ENCODE peak calls at places on chromosomes 6 and 20, in five cellular contexts. One of them, this sample, is unnamed.

GRCh38 chr20:55116598-55116997 is 641.2 kb downstream of the DOK5 start:
- DNase-seq in K562: no peak
- DNase-seq in A549: no peak
- DNase-seq in GM12878: peak
- DNase-seq in HepG2: no peak
- DNase-seq in this sample: no peak

GRCh38 chr20:23114448-23114847 is 28.3 kb upstream of the CD93 start:
- DNase-seq in HepG2: no peak
- DNase-seq in GM12878: no peak
- DNase-seq in K562: no peak
- DNase-seq in A549: no peak
- DNase-seq in this sample: no peak

GRCh38 chr6:149861603-149862423 is 2.3 kb downstream of the LRP11 start:
- DNase-seq in HepG2: no peak
- DNase-seq in GM12878: no peak
- DNase-seq in A549: no peak
- DNase-seq in K562: no peak
- DNase-seq in this sample: peak

GRCh38 chr6:81326856-81327561 is 425.5 kb downstream of the TENT5A start:
- DNase-seq in GM12878: no peak
- DNase-seq in A549: no peak
- DNase-seq in K562: no peak
- DNase-seq in HepG2: no peak
- DNase-seq in this sample: peak

GRCh38 chr6:23218751-23219150 is 649.4 kb downstream of the HDGFL1 start:
- DNase-seq in HepG2: no peak
- DNase-seq in A549: no peak
- DNase-seq in K562: no peak
- DNase-seq in GM12878: no peak
- DNase-seq in this sample: no peak

GRCh38 chr20:54794110-54794509 is 318.7 kb downstream of the DOK5 start:
- DNase-seq in A549: no peak
- DNase-seq in HepG2: no peak
- DNase-seq in GM12878: no peak
- DNase-seq in K562: no peak
- DNase-seq in this sample: no peak

GRCh38 chr6:99607416-99608036 is 893 bp downstream of the PRDM13 start:
- DNase-seq in GM12878: no peak
- DNase-seq in A549: no peak
- DNase-seq in HepG2: no peak
- DNase-seq in K562: no peak
- DNase-seq in this sample: no peak

GRCh38 chr20:48797850-48798747 is 29.7 kb downstream of the PREX1 start:
- DNase-seq in K562: no peak
- DNase-seq in HepG2: no peak
- DNase-seq in GM12878: no peak
- DNase-seq in A549: no peak
- DNase-seq in this sample: no peak

GRCh38 chr6:83615025-83615999 is 93.6 kb downstream of the SNAP91 start:
- DNase-seq in HepG2: peak
- DNase-seq in A549: peak
- DNase-seq in GM12878: no peak
- DNase-seq in K562: peak
- DNase-seq in this sample: peak

GRCh38 chr6:17656092-17656491 is 50.6 kb downstream of the NUP153 start:
- DNase-seq in HepG2: peak
- DNase-seq in GM12878: no peak
- DNase-seq in K562: no peak
- DNase-seq in A549: no peak
- DNase-seq in this sample: no peak

GRCh38 chr20:2697768-2698167 is 5.2 kb downstream of the EBF4 start:
- DNase-seq in GM12878: no peak
- DNase-seq in A549: no peak
- DNase-seq in HepG2: no peak
- DNase-seq in K562: no peak
- DNase-seq in this sample: no peak

GRCh38 chr20:17887331-17888030 is 81.1 kb downstream of the SNX5 start:
- DNase-seq in GM12878: no peak
- DNase-seq in HepG2: peak
- DNase-seq in A549: no peak
- DNase-seq in K562: no peak
- DNase-seq in this sample: no peak

GRCh38 chr6:136011475-136011874 is 160.0 kb downstream of the PDE7B start:
- DNase-seq in HepG2: no peak
- DNase-seq in A549: no peak
- DNase-seq in K562: no peak
- DNase-seq in GM12878: no peak
- DNase-seq in this sample: peak

GRCh38 chr20:50645253-50646068 is 45.9 kb downstream of the RIPOR3 start:
- DNase-seq in HepG2: peak
- DNase-seq in GM12878: no peak
- DNase-seq in K562: no peak
- DNase-seq in A549: peak
- DNase-seq in this sample: peak

GRCh38 chr6:142887534-142887933 is 57.4 kb downstream of the HIVEP2 start:
- DNase-seq in HepG2: no peak
- DNase-seq in GM12878: no peak
- DNase-seq in A549: no peak
- DNase-seq in K562: no peak
- DNase-seq in this sample: no peak

GRCh38 chr6:142888461-142888860 is 56.5 kb downstream of the HIVEP2 start:
- DNase-seq in A549: no peak
- DNase-seq in K562: no peak
- DNase-seq in HepG2: no peak
- DNase-seq in GM12878: no peak
- DNase-seq in this sample: no peak

GRCh38 chr6:142884214-142885035 is 60.6 kb downstream of the HIVEP2 start:
- DNase-seq in GM12878: no peak
- DNase-seq in A549: no peak
- DNase-seq in K562: no peak
- DNase-seq in HepG2: no peak
- DNase-seq in this sample: no peak

GRCh38 chr6:142885182-142885867 is 59.7 kb downstream of the HIVEP2 start:
- DNase-seq in A549: peak
- DNase-seq in K562: no peak
- DNase-seq in GM12878: peak
- DNase-seq in HepG2: peak
- DNase-seq in this sample: peak

DNA sequence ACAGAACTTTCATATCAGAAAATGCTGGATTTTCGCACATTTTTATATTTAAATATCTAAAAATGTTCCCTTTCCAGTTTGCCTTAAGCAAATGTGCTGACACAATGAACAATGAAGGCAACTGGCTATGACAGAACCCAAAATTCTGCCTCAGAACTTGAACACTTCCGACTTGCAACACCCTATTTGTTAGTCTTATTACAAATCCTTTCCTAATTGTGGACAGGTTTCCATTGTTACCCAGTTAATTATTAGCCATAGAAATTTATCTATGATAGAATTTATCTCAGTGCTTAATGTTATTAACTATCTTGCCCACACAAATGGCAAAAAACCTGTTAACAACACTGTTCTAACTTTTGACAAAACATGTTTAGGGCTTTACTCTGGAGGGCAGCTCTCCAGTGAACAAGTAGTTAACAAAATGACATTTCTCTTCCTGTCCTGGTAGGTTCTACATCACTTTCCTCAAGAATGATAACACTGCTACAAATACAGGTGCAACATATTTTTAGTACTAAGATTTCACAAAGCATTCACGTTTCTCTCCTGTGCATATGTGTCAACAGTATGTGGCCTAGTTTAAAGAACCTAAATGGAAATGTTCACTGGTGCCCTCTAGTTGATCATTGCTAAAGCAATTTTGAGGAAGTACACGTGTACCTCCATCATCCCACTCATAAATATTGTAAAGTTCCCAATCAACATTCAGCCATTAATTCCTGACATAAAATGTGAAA is 58.4 kb downstream of the HIVEP2 start:
- DNase-seq in A549: no peak
- DNase-seq in HepG2: peak
- DNase-seq in GM12878: peak
- DNase-seq in K562: no peak
- DNase-seq in this sample: peak
- TF ChIP-seq BHLHE40 in A549: no peak
- TF ChIP-seq BHLHE40 in HepG2: no peak
- TF ChIP-seq BHLHE40 in GM12878: peak
- TF ChIP-seq BHLHE40 in K562: no peak
- TF ChIP-seq BHLHE40 in this sample: peak

GRCh38 chr6:140441256-140441655 is 1066.8 kb upstream of the CITED2 start:
- DNase-seq in K562: no peak
- DNase-seq in A549: no peak
- DNase-seq in HepG2: peak
- DNase-seq in GM12878: no peak
- DNase-seq in this sample: peak
- TF ChIP-seq SMC3 in K562: peak
- TF ChIP-seq SMC3 in A549: peak
- TF ChIP-seq SMC3 in HepG2: peak
- TF ChIP-seq SMC3 in GM12878: peak
- TF ChIP-seq SMC3 in this sample: peak

GRCh38 chr6:119443993-119444641 is 94.6 kb upstream of the MAN1A1 start:
- DNase-seq in GM12878: no peak
- DNase-seq in HepG2: no peak
- DNase-seq in A549: no peak
- DNase-seq in K562: no peak
- DNase-seq in this sample: peak
- TF ChIP-seq CEBPB in GM12878: no peak
- TF ChIP-seq CEBPB in HepG2: no peak
- TF ChIP-seq CEBPB in A549: no peak
- TF ChIP-seq CEBPB in K562: no peak
- TF ChIP-seq CEBPB in this sample: no peak

DNA sequence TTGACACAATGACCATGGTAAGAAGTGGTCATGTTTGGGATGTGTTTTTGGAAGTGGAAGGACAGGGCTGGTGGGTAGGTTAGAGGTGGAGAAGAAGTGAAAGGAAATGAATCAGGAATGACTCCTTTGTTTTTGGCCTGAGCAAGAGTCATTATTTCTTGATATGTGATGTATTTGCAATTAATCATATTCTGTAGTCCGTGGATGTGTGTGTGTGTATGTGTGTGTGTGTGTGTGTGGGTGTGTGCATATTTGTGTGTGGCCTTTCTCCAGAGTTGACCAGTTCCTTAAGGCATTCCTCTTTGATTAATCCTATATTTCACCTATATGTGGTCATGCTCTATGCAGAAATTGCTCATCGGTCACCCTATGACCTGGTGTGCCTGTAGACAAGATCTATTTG is 130.7 kb downstream of the UTRN start:
- DNase-seq in A549: no peak
- DNase-seq in HepG2: no peak
- DNase-seq in K562: no peak
- DNase-seq in GM12878: no peak
- DNase-seq in this sample: peak
- TF ChIP-seq BHLHE40 in A549: no peak
- TF ChIP-seq BHLHE40 in HepG2: no peak
- TF ChIP-seq BHLHE40 in K562: no peak
- TF ChIP-seq BHLHE40 in GM12878: no peak
- TF ChIP-seq BHLHE40 in this sample: no peak

GRCh38 chr6:33416386-33417126 is 1.4 kb downstream of the CUTA start:
- DNase-seq in HepG2: no peak
- DNase-seq in K562: no peak
- DNase-seq in GM12878: no peak
- DNase-seq in A549: no peak
- DNase-seq in this sample: peak

GRCh38 chr6:33415831-33416230 is 2.1 kb downstream of the CUTA start:
- DNase-seq in K562: no peak
- DNase-seq in A549: no peak
- DNase-seq in GM12878: no peak
- DNase-seq in HepG2: no peak
- DNase-seq in this sample: no peak

GRCh38 chr6:33417903-33418689 is at the start of gene CUTA:
- DNase-seq in GM12878: peak
- DNase-seq in K562: peak
- DNase-seq in HepG2: peak
- DNase-seq in A549: peak
- DNase-seq in this sample: peak

GRCh38 chr6:33418690-33419291 is 884 bp upstream of the CUTA start:
- DNase-seq in GM12878: no peak
- DNase-seq in HepG2: no peak
- DNase-seq in K562: peak
- DNase-seq in A549: no peak
- DNase-seq in this sample: peak

DNA sequence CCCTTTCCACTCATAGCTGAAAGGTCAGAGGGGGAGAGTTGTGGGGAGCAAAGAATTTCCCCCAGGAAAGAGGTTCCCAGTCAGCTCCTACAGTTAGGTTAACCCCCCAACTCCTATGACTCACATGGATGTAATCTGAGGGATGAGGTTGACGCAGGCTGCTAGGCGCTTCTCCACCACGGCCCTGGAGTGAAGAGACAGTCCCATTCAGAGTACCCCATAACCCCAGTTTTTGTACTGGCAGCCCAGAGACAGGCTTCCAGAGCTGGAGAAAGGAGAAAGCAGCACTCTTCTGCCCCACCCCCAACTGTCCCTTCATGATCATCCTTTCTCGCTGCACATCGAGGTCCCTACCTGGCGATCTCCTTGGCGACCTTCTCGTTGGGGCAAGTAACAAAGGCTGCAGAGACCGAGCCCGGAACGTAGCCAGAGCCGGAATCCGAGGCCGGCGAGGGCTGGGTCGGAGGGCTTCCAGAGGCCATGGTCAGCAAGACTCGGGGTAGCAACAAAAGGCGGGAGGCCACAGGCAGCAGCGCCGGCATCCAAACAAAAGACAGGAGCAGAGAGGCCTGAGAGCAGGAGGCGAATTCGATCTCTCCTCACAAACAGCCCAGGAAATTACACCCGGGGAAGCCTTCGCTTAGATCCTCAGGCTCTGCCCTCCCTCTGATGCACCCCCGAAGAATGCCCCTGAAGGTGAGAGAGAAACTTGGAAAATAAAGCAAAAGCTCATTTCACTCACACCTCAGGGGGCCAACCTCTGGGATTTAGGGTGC is 592 bp downstream of the CUTA start:
- DNase-seq in K562: no peak
- DNase-seq in A549: peak
- DNase-seq in HepG2: no peak
- DNase-seq in GM12878: no peak
- DNase-seq in this sample: peak
- TF ChIP-seq SMC3 in K562: no peak
- TF ChIP-seq SMC3 in A549: no peak
- TF ChIP-seq SMC3 in HepG2: peak
- TF ChIP-seq SMC3 in GM12878: no peak
- TF ChIP-seq SMC3 in this sample: no peak

GRCh38 chr20:21257192-21257591 is 45.9 kb upstream of the XRN2 start:
- DNase-seq in A549: no peak
- DNase-seq in HepG2: peak
- DNase-seq in K562: no peak
- DNase-seq in GM12878: no peak
- DNase-seq in this sample: no peak

GRCh38 chr20:21246143-21246542 is 57.0 kb upstream of the XRN2 start:
- DNase-seq in HepG2: no peak
- DNase-seq in GM12878: no peak
- DNase-seq in K562: no peak
- DNase-seq in A549: no peak
- DNase-seq in this sample: no peak

GRCh38 chr20:21251278-21251677 is 51.9 kb upstream of the XRN2 start:
- DNase-seq in HepG2: no peak
- DNase-seq in K562: no peak
- DNase-seq in A549: no peak
- DNase-seq in GM12878: no peak
- DNase-seq in this sample: no peak
- TF ChIP-seq CEBPB in HepG2: no peak
- TF ChIP-seq CEBPB in K562: no peak
- TF ChIP-seq CEBPB in A549: no peak
- TF ChIP-seq CEBPB in GM12878: no peak
- TF ChIP-seq CEBPB in this sample: no peak